ENCODE peak calls at places on chromosomes 1 and 21, in seven cellular contexts. M, X, K, T, Q, P and Z are unnamed samples.

GRCh38 chr1:163985700-163986099 is 573.3 kb upstream of the PBX1 start:
- DNase-seq in M (no peak), X (no peak), K (no peak), T (no peak), Q (no peak), P (no peak), Z (no peak)

GRCh38 chr1:198776602-198777029 is 137.8 kb downstream of the PTPRC start:
- DNase-seq in M (peak; percentile 2), X (no peak), K (no peak), T (peak; percentile 76), Q (peak; percentile 22), P (peak; percentile 31), Z (no peak)

GRCh38 chr1:40855513-40855912 is 6.7 kb downstream of the CITED4 start:
- DNase-seq in M (peak; percentile 58), X (no peak), K (no peak), T (no peak), Q (no peak), P (no peak), Z (no peak)

GRCh38 chr1:36787312-36787711 is 247.0 kb downstream of the GRIK3 start:
- DNase-seq in M (no peak), X (no peak), K (no peak), T (no peak), Q (no peak), P (no peak), Z (no peak)

GRCh38 chr1:199353906-199354305 is 673.6 kb upstream of the NR5A2 start:
- DNase-seq in M (no peak), X (no peak), K (no peak), T (no peak), Q (no peak), P (no peak), Z (no peak)

GRCh38 chr1:234437423-234438171 is 41.4 kb downstream of the TARBP1 start:
- DNase-seq in M (no peak), X (no peak), K (no peak), T (no peak), Q (no peak), P (no peak), Z (no peak)

GRCh38 chr1:13605159-13605558 is 21.5 kb downstream of the PDPN start:
- DNase-seq in M (no peak), X (no peak), K (no peak), T (no peak), Q (no peak), P (no peak), Z (no peak)

GRCh38 chr21:33374080-33374873 is 28.9 kb upstream of the IFNGR2 start:
- DNase-seq in M (peak; percentile 48), X (peak; percentile 33), K (no peak), T (peak; percentile 65), Q (peak; percentile 70), P (peak; percentile 58), Z (no peak)

GRCh38 chr1:183869671-183870070 is 64.8 kb downstream of the RGL1 start:
- DNase-seq in M (no peak), X (no peak), K (no peak), T (no peak), Q (no peak), P (no peak), Z (no peak)

GRCh38 chr1:200184196-200184595 is 156.7 kb downstream of the NR5A2 start:
- DNase-seq in M (no peak), X (peak; percentile 70), K (peak; percentile 80), T (peak; percentile 93), Q (peak; percentile 69), P (peak; percentile 66), Z (no peak)

GRCh38 chr1:218658899-218659298 is 313.8 kb downstream of the TGFB2 start:
- DNase-seq in M (peak; percentile 29), X (peak; percentile 43), K (no peak), T (no peak), Q (no peak), P (no peak), Z (no peak)

GRCh38 chr1:219264557-219264956 is 90.9 kb downstream of the LYPLAL1 start:
- DNase-seq in M (peak; percentile 29), X (no peak), K (no peak), T (no peak), Q (no peak), P (no peak), Z (no peak)

GRCh38 chr1:54397980-54398379 is 8.2 kb downstream of the SSBP3 start:
- DNase-seq in M (no peak), X (no peak), K (no peak), T (no peak), Q (no peak), P (no peak), Z (no peak)

GRCh38 chr1:53698381-53698980 is 40.5 kb downstream of the GLIS1 start:
- DNase-seq in M (no peak), X (no peak), K (no peak), T (no peak), Q (no peak), P (no peak), Z (no peak)

GRCh38 chr1:87329051-87329755 is 523 bp downstream of the LMO4 start:
- DNase-seq in M (peak; percentile 77), X (peak; percentile 21), K (peak; percentile 83), T (peak; percentile 49), Q (peak; percentile 57), P (peak; percentile 51), Z (no peak)

GRCh38 chr1:31568895-31569655 is 7.2 kb upstream of the TINAGL1 start:
- DNase-seq in M (no peak), X (no peak), K (peak; percentile 65), T (peak; percentile 70), Q (no peak), P (peak; percentile 78), Z (no peak)

GRCh38 chr1:1763657-1764621 is 14.3 kb downstream of the NADK start:
- DNase-seq in M (no peak), X (no peak), K (peak; percentile 77), T (peak; percentile 88), Q (no peak), P (peak; percentile 87), Z (no peak)

GRCh38 chr1:109299087-109299983 is 7.5 kb downstream of the MYBPHL start:
- DNase-seq in M (peak; percentile 48), X (no peak), K (no peak), T (no peak), Q (no peak), P (no peak), Z (no peak)

GRCh38 chr1:11940260-11940921 is 5.9 kb downstream of the PLOD1 start:
- DNase-seq in M (peak; percentile 34), X (no peak), K (no peak), T (no peak), Q (peak; percentile 55), P (no peak), Z (no peak)

DNA sequence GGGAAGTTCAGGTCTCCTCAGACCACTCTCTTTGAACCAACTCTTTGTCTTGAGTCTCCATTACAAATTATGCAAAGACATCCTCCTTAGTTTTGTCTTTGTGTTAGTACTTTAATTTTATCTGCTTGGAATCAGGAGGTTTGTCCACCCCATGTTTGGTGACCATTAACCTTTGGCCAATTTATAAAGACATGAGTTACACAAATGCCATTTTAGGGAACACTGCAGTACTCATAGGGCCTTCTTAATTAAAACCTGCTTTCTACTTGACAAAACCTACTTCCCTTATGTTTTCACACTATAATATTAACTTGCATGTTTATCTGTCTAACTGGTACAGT is 7.9 kb upstream of the CDC73 start:
- DNase-seq in M (no peak), X (no peak), K (no peak), T (no peak), Q (no peak), P (no peak), Z (no peak)
- H3K27ac ChIP-seq in M (no peak overlapping the region), X (peak overlapping the region; percentile 86), K (no peak overlapping the region), T (peak overlapping the region; percentile 74), Q (no peak overlapping the region), P (no peak overlapping the region), Z (no peak overlapping the region)

GRCh38 chr1:119715542-119715941 is 3.8 kb downstream of the PHGDH start:
- DNase-seq in M (peak; percentile 60), X (no peak), K (no peak), T (no peak), Q (no peak), P (no peak), Z (no peak)

GRCh38 chr1:119713039-119713537 is 1.4 kb downstream of the PHGDH start:
- DNase-seq in M (peak; percentile 67), X (no peak), K (no peak), T (no peak), Q (no peak), P (no peak), Z (no peak)

GRCh38 chr1:119712342-119713038 is 756 bp downstream of the PHGDH start:
- DNase-seq in M (peak; percentile 98), X (peak; percentile 48), K (peak; percentile 95), T (peak; percentile 64), Q (peak; percentile 65), P (no peak), Z (no peak)

GRCh38 chr1:119714583-119714982 is 2.8 kb downstream of the PHGDH start:
- DNase-seq in M (peak; percentile 51), X (no peak), K (no peak), T (no peak), Q (no peak), P (no peak), Z (no peak)

GRCh38 chr1:119713538-119714456 is 2.1 kb downstream of the PHGDH start:
- DNase-seq in M (peak; percentile 88), X (no peak), K (no peak), T (no peak), Q (no peak), P (no peak), Z (no peak)
- H3K4me3 ChIP-seq in M (peak overlapping the region; percentile 78), X (peak overlapping the region; percentile 95), K (peak overlapping the region; percentile 70), T (no peak overlapping the region), Q (no peak overlapping the region), P (no peak overlapping the region), Z (no peak overlapping the region)

DNA sequence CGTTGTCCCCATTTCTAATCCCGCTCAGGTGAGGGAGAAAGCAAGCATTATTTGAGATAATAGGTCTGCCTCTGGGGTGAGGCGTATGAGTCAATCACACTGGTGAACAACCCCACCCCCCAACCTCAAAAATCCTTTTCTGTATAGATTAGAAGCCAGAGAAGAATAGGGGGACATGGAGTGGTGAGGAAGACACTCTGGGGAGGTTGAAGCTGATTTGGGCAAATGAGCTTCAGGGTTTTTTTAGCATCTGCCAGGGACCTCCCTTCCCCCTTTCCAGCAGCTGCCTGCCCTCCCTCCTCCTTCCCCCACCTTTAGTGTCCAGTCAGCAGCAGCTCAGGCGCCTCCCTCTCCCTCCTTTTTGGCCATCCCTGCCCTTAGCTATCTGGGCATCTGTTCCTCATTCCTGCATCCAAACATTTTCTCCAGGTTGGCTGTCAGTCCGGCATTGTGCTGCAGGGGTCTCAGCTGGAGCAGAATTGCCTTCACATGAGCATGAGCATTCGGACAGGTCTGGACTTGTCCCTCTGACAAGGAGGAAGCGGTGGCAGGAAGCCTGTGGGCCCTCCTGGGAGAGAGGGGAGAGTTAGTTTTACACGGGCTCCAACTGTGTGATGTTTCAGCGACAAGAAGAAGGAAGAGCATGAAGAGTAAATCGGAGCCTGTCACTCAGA is 30.8 kb upstream of the PTGFRN start:
- DNase-seq in M (peak; percentile 82), X (no peak), K (no peak), T (no peak), Q (no peak), P (peak; percentile 20), Z (no peak)
- H3K27ac ChIP-seq in M (peak overlapping the region; percentile 66), X (peak overlapping the region; percentile 54), K (no peak overlapping the region), T (no peak overlapping the region), Q (peak overlapping the region; percentile 56), P (no peak overlapping the region), Z (peak overlapping the region; percentile 64)

DNA sequence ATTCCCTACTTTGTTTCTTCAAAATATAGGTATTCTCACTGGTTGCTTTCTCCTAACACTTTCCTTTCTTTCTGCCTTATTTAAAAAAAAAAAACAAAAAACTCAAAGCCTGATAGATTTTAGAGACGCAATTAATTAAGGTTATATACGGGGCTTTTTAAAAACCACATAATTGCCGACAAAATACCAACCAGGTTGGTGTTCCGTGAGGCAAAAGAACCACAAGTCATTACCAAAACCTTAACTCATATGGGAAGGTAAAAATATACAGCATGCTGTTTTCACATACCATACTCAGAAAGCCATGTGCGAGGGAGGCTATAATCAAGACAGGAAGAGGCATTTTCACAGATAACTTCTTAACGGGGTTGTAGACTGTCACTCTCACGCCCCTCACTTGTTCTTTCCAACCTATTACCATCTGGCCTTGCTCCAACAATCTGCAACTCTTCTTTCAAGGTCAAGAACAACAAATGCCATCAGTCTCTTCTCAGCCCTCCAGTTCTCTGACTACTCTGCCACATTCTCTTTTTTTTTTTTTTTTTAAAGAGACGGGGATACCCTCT is 102.7 kb downstream of the APP start:
- DNase-seq in M (peak; percentile 45), X (no peak), K (no peak), T (no peak), Q (no peak), P (no peak), Z (no peak)
- H3K4me3 ChIP-seq in M (no peak overlapping the region), X (no peak overlapping the region), K (no peak overlapping the region), T (no peak overlapping the region), Q (no peak overlapping the region), P (no peak overlapping the region), Z (no peak overlapping the region)